ENCODE peak calls at places on chromosomes 16 and 17, in four cellular contexts. U, B, K and M are unnamed samples.
A peak's percentile ranks its signal among the peaks of the same experiment; 100 is the strongest.

GRCh38 chr17:7550359-7550758 is 1.5 kb downstream of the TNFSF12 start:
- DNase-seq in U (no peak), B (no peak), K (no peak), M (no peak)

GRCh38 chr17:71760062-71760720 is 360.6 kb upstream of the SOX9 start:
- DNase-seq in U (no peak), B (no peak), K (no peak), M (no peak)

GRCh38 chr17:79785017-79785899 is 7.3 kb downstream of the CBX2 start:
- DNase-seq in U (no peak), B (no peak), K (no peak), M (no peak)

GRCh38 chr17:48328457-48328856 is 101.6 kb downstream of the SKAP1 start:
- DNase-seq in U (no peak), B (no peak), K (no peak), M (no peak)

GRCh38 chr17:51617876-51618455 is 357.6 kb downstream of the UTP18 start:
- DNase-seq in U (no peak), B (peak; percentile 79), K (no peak), M (no peak)

GRCh38 chr16:17798721-17799120 is 328.0 kb upstream of the XYLT1 start:
- DNase-seq in U (no peak), B (no peak), K (no peak), M (no peak)

GRCh38 chr17:39769974-39770587 is 32.3 kb downstream of the GRB7 start:
- DNase-seq in U (no peak), B (no peak), K (peak; percentile 93), M (no peak)

GRCh38 chr17:63480826-63481487 is 4.1 kb downstream of the ACE start:
- DNase-seq in U (no peak), B (no peak), K (no peak), M (no peak)

GRCh38 chr17:39678340-39679116 is 9.3 kb downstream of the PGAP3 start:
- DNase-seq in U (no peak), B (no peak), K (no peak), M (no peak)

GRCh38 chr16:19130852-19131808 is 17.4 kb downstream of the ITPRIPL2 start:
- DNase-seq in U (no peak), B (peak; percentile 55), K (peak; percentile 94), M (peak; percentile 35)

GRCh38 chr17:64164592-64165285 is 34.8 kb upstream of the ERN1 start:
- DNase-seq in U (no peak), B (no peak), K (no peak), M (no peak)

GRCh38 chr17:19766421-19767270 is 18.5 kb upstream of the ALDH3A1 start:
- DNase-seq in U (peak; percentile 80), B (peak; percentile 84), K (no peak), M (peak; percentile 90)

GRCh38 chr17:64599187-64599676 is 62.9 kb downstream of the SMURF2 start:
- DNase-seq in U (no peak), B (no peak), K (no peak), M (no peak)

GRCh38 chr17:48016112-48016511 is 21.5 kb downstream of the COPZ2 start:
- DNase-seq in U (no peak), B (peak; percentile 80), K (no peak), M (no peak)

GRCh38 chr17:55830210-55830609 is 79.4 kb downstream of the PCTP start:
- DNase-seq in U (no peak), B (peak; percentile 18), K (no peak), M (no peak)

GRCh38 chr17:16517477-16517876 is 25.5 kb upstream of the LRRC75A start:
- DNase-seq in U (no peak), B (no peak), K (no peak), M (no peak)

GRCh38 chr17:4365628-4366311 is 705 bp downstream of the UBE2G1 start:
- DNase-seq in U (peak; percentile 48), B (peak; percentile 53), K (no peak), M (peak; percentile 71)

GRCh38 chr16:11824362-11824761 is 27.0 kb downstream of the RSL1D1 start:
- DNase-seq in U (no peak), B (no peak), K (no peak), M (no peak)

GRCh38 chr16:57061084-57061905 is 31.1 kb upstream of the CPNE2 start:
- DNase-seq in U (no peak), B (peak; percentile 49), K (peak; percentile 49), M (peak; percentile 55)

GRCh38 chr17:67328026-67328425 is 38.4 kb downstream of the PSMD12 start:
- DNase-seq in U (no peak), B (no peak), K (no peak), M (no peak)

GRCh38 chr17:31488264-31488981 is 96.9 kb downstream of the RAB11FIP4 start:
- DNase-seq in U (no peak), B (no peak), K (no peak), M (no peak)

GRCh38 chr17:19370493-19370960 is 7.8 kb upstream of the MAPK7 start:
- DNase-seq in U (no peak), B (no peak), K (no peak), M (no peak)

GRCh38 chr17:76536511-76537287 is 810 bp downstream of the CYGB start:
- DNase-seq in U (no peak), B (no peak), K (no peak), M (no peak)

GRCh38 chr17:82889496-82890338 is 49.9 kb upstream of the ZNF750 start:
- DNase-seq in U (no peak), B (no peak), K (no peak), M (no peak)

GRCh38 chr17:19403021-19403420 is 8.0 kb upstream of the RNF112 start:
- DNase-seq in U (no peak), B (no peak), K (no peak), M (no peak)

GRCh38 chr16:4271176-4272113 is 1.4 kb downstream of the TFAP4 start:
- DNase-seq in U (peak; percentile 85), B (peak; percentile 95), K (no peak), M (peak; percentile 94)

GRCh38 chr16:85557083-85557975 is 55.8 kb upstream of the GSE1 start:
- DNase-seq in U (no peak), B (no peak), K (no peak), M (no peak)

GRCh38 chr17:60392845-60393702 is 1.1 kb upstream of the USP32 start:
- DNase-seq in U (peak; percentile 6), B (peak; percentile 21), K (no peak), M (no peak)

GRCh38 chr17:48575066-48575582 is 3.0 kb downstream of the HOXB4 start:
- DNase-seq in U (no peak), B (no peak), K (no peak), M (no peak)

GRCh38 chr16:16121185-16121727 is 102.0 kb downstream of the ABCC6 start:
- DNase-seq in U (no peak), B (no peak), K (no peak), M (no peak)

GRCh38 chr16:80923356-80923755 is 83.3 kb downstream of the CMC2 start:
- DNase-seq in U (no peak), B (no peak), K (no peak), M (no peak)

GRCh38 chr16:3080024-3080423 is 14.6 kb downstream of the IL32 start:
- DNase-seq in U (no peak), B (no peak), K (no peak), M (no peak)

GRCh38 chr16:84052071-84052622 is 9.6 kb upstream of the SLC38A8 start:
- DNase-seq in U (no peak), B (no peak), K (no peak), M (peak; percentile 64)

GRCh38 chr16:86522639-86523038 is 12.3 kb downstream of the FOXF1 start:
- DNase-seq in U (no peak), B (no peak), K (no peak), M (no peak)

GRCh38 chr16:24364596-24364995 is 108.5 kb downstream of the CACNG3 start:
- DNase-seq in U (no peak), B (no peak), K (no peak), M (no peak)

GRCh38 chr17:38746004-38746892 is 1.9 kb downstream of the PCGF2 start:
- DNase-seq in U (no peak), B (no peak), K (no peak), M (no peak)

GRCh38 chr16:70735141-70735979 is 49.5 kb upstream of the MTSS2 start:
- DNase-seq in U (no peak), B (no peak), K (peak; percentile 50), M (no peak)

GRCh38 chr17:73841431-73842060 is 197.3 kb upstream of the SDK2 start:
- DNase-seq in U (no peak), B (peak; percentile 75), K (no peak), M (no peak)
- TF ChIP-seq CTCF in U (peak; percentile 31), B (peak; percentile 97), K (peak; percentile 44), M (no peak)

DNA sequence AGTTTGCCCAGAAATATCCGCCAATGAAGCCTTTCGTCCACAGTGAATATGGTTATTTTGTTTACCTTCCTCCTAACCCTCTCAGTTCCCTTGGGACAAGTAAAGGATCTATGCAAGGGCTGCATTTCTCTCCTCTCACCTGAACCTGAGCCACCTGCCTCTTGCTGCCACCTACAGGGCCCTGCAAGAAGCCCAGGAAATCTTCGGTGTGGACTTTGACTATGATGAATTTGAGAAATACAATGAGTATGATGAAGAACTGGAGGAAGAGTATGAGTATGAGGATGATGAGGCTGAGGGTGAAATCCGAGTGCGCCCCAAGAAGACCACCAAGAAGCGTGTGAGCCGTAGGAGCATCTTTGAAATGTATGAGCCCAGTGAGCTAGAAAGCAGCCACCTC is 14.0 kb downstream of the SUPT6H start:
- DNase-seq in U (no peak), B (no peak), K (no peak), M (no peak)
- TF ChIP-seq CTCF in U (no peak), B (peak; percentile 53), K (peak; percentile 26), M (no peak)

DNA sequence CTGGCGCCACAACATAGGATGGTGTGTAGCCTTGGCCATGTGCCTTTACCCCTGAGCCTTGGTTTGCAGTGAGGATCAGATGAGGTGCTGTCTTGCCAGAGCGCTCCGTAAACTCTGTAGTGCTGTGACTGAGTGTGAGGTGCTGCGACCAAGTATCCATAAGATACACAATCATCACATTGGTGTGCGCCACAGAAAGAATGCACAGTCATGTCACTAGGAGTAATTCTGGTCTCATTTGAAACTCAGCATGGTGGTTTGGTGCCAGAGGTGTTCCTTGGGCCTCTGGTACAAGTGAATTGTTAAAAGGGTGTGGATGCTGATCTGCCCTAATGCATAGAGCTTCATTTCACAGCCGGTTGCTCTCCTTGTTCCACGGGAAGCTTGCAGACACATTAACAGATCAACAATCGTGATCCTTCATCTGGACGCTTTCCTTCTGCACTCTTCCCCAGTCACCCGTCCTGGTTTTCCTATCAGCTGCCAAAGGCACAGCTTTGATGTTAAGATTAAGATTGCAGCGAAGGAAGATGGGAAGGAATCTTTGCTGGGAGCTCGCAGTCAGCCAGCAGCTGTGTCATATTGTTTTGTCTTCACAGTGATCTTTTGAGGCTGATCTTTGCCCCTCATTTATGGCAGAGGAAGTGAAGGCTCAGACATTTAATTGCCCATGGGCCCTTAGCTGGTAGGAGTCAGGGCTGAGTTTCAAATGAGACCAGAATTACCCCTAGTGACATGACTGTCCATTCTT is 79.1 kb downstream of the KSR1 start:
- DNase-seq in U (no peak), B (no peak), K (no peak), M (no peak)
- TF ChIP-seq CTCF in U (no peak), B (no peak), K (no peak), M (no peak)

DNA sequence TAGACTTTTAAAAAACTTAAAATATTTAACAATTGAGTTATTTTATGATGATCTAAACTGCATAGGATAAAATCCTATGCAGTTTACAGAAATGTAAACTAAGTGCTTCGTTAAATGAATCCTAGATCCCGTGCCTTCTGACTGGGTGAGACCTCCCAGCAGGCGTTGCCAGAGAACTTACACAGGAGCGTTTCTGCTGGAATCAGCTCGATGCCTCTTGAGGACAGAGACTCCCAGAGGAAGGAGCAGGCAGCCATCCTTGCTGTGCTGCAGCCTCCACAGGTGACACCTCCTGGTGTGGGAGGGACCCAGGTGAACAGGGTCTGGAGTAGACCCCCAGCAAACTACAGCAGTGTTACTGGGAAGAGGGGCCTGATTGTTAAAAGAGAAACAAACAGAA is 160.4 kb downstream of the WWOX start:
- DNase-seq in U (no peak), B (no peak), K (no peak), M (no peak)
- TF ChIP-seq CTCF in U (no peak), B (no peak), K (no peak), M (no peak)